ENCODE peak calls at places on chromosomes 3 and 15, in five cellular contexts. J, B, Y, Z and E are unnamed samples.

GRCh38 chr3:12501360-12502020 is 17.2 kb downstream of the TSEN2 start:
- DNase-seq in Z (peak), Y (no peak), B (peak), J (no peak), E (no peak)

GRCh38 chr15:71189723-71190122 is 74.5 kb downstream of the THSD4 start:
- DNase-seq in Z (no peak), B (no peak), J (no peak), Y (no peak), E (peak)

GRCh38 chr3:4532535-4533112 is 39.5 kb downstream of the ITPR1 start:
- DNase-seq in B (no peak), J (no peak), Y (no peak), Z (no peak), E (no peak)

GRCh38 chr15:70088427-70088826 is 9.3 kb downstream of the TLE3 start:
- DNase-seq in B (no peak), Z (no peak), Y (no peak), J (no peak), E (no peak)

GRCh38 chr3:97264180-97264579 is 449.8 kb downstream of the EPHA6 start:
- DNase-seq in Z (no peak), J (no peak), Y (no peak), B (no peak), E (no peak)

GRCh38 chr3:50478051-50478450 is 25.4 kb downstream of the CACNA2D2 start:
- DNase-seq in Y (no peak), B (no peak), J (no peak), Z (no peak), E (no peak)

GRCh38 chr15:82649226-82649999 is 2.2 kb upstream of the CPEB1 start:
- DNase-seq in B (no peak), Z (no peak), Y (no peak), J (no peak), E (no peak)

GRCh38 chr15:50542051-50542450 is 4.4 kb downstream of the USP50 start:
- DNase-seq in Z (peak), B (no peak), J (no peak), Y (no peak), E (no peak)

GRCh38 chr3:11244131-11244677 is 28.0 kb upstream of the ATG7 start:
- DNase-seq in B (no peak), Z (peak), J (no peak), Y (no peak), E (no peak)

GRCh38 chr15:49083471-49084284 is 37.4 kb upstream of the SECISBP2L start:
- DNase-seq in B (no peak), Z (no peak), Y (no peak), J (no peak), E (no peak)

GRCh38 chr15:70354260-70354894 is 256.7 kb upstream of the TLE3 start:
- DNase-seq in Z (no peak), J (no peak), Y (no peak), B (no peak), E (no peak)

GRCh38 chr3:191721390-191721801 is 260.4 kb downstream of the PYDC2 start:
- DNase-seq in Z (no peak), B (no peak), Y (no peak), J (no peak), E (no peak)

GRCh38 chr15:82647045-82647834 is at the start of gene CPEB1:
- DNase-seq in J (peak), Y (no peak), B (peak), Z (peak), E (no peak)

GRCh38 chr15:72487070-72487797 is 13.1 kb downstream of the ARIH1 start:
- DNase-seq in Z (peak), B (no peak), J (no peak), Y (no peak), E (no peak)

GRCh38 chr3:114660124-114660523 is 366.3 kb downstream of the TIGIT start:
- DNase-seq in Y (no peak), B (no peak), J (no peak), Z (peak), E (no peak)

GRCh38 chr3:100893590-100893989 is 99.6 kb downstream of the ABI3BP start:
- DNase-seq in Z (peak), Y (no peak), J (no peak), B (no peak), E (peak)

GRCh38 chr15:53833134-53833624 is 73.7 kb upstream of the WDR72 start:
- DNase-seq in J (no peak), Z (no peak), B (peak), Y (no peak), E (no peak)

GRCh38 chr3:30290479-30290878 is 315.9 kb upstream of the TGFBR2 start:
- DNase-seq in Y (no peak), B (no peak), J (no peak), Z (no peak), E (no peak)

GRCh38 chr3:24493951-24494615 is 567 bp downstream of the THRB start:
- DNase-seq in Z (peak), B (peak), Y (no peak), J (no peak), E (peak)

GRCh38 chr3:47794585-47794984 is 8.4 kb upstream of the DHX30 start:
- DNase-seq in B (peak), Y (no peak), Z (no peak), J (no peak), E (no peak)

GRCh38 chr3:136819784-136820640 is 1.1 kb downstream of the SLC35G2 start:
- DNase-seq in Z (peak), J (no peak), Y (no peak), B (peak), E (peak)

GRCh38 chr3:148319161-148319915 is 378.4 kb upstream of the AGTR1 start:
- DNase-seq in Y (no peak), B (no peak), Z (peak), J (peak), E (no peak)

GRCh38 chr15:66842710-66843441 is 140.8 kb downstream of the SMAD6 start:
- DNase-seq in Y (no peak), Z (peak), B (peak), J (no peak), E (no peak)

GRCh38 chr15:35596261-35596660 is 50.3 kb upstream of the DPH6 start:
- DNase-seq in J (no peak), B (no peak), Z (no peak), Y (no peak), E (no peak)

GRCh38 chr3:167653750-167654149 is at the start of gene WDR49:
- DNase-seq in J (peak), Z (no peak), Y (no peak), B (no peak), E (no peak)

GRCh38 chr15:68352401-68353062 is 75.0 kb downstream of the FEM1B start:
- DNase-seq in Y (no peak), B (peak), Z (peak), J (no peak), E (no peak)

GRCh38 chr3:196287066-196287404 is 491 bp downstream of the PCYT1A start:
- DNase-seq in Z (peak), B (no peak), Y (no peak), J (no peak), E (no peak)

GRCh38 chr3:133992385-133992784 is 37.3 kb downstream of the SLCO2A1 start:
- DNase-seq in J (no peak), Z (no peak), B (no peak), Y (no peak), E (no peak)

DNA sequence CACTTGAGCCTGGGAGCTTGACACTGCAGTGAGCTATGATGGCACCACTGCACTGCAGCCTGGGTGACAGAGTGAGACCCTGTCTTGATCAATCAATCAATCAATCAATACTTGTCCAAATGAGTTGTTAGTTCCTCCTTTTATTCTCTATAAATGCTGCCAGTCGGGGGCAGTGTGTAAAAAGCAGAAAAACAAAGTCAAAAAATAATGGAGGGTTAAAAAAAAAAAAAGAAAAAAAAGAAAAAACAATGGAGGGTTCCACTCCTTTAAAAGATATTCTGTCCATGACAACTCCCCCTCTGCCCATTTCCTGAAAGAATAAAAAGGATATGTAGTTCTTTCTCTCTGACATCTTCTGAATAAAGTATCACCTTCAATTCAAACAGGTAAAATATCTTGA is 1068.6 kb downstream of the FHIT start:
- DNase-seq in J (no peak), B (no peak), Z (no peak), Y (no peak), E (no peak)
- TF ChIP-seq CTCF in J (no peak), B (no peak), Z (no peak), Y (no peak), E (no peak)

GRCh38 chr3:146637871-146638270 is 32.7 kb upstream of the PLSCR5 start:
- DNase-seq in Y (no peak), J (no peak), Z (no peak), B (no peak), E (no peak)

GRCh38 chr3:146636881-146637280 is 31.7 kb upstream of the PLSCR5 start:
- DNase-seq in B (no peak), J (no peak), Y (no peak), Z (no peak), E (no peak)

GRCh38 chr3:146638718-146639117 is 33.6 kb upstream of the PLSCR5 start:
- DNase-seq in Z (no peak), J (no peak), Y (no peak), B (no peak), E (no peak)

GRCh38 chr3:146640361-146640760 is 35.2 kb upstream of the PLSCR5 start:
- DNase-seq in Z (no peak), J (no peak), Y (no peak), B (no peak), E (no peak)

GRCh38 chr3:146640955-146641867 is 36.1 kb upstream of the PLSCR5 start:
- DNase-seq in Y (no peak), B (no peak), J (peak), Z (peak), E (no peak)
- TF ChIP-seq CTCF in Y (peak), B (peak), J (peak), Z (peak), E (no peak)

DNA sequence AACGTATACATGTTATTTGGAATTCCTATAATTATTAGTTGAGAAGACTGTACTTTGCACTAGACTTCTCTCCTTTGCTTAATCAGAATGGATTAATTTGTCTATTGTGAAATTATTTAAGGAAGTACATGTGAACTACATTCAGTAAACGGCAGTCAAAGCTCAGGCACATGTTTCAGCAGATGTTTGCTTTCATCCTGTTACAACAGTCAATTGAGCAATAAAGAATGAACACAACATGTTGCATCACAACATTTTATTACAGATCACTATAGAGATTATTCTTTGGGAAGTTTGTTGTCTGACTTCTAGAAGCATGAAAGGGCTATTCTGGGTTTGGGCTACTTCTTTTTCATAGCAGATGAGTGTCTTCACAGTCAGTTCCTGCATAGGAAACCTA is 39.2 kb downstream of the RAB27A start:
- DNase-seq in Y (no peak), B (peak), Z (peak), J (no peak), E (no peak)
- TF ChIP-seq CTCF in Y (no peak), B (no peak), Z (no peak), J (no peak), E (no peak)

GRCh38 chr3:13518516-13519351 is 30.2 kb upstream of the FBLN2 start:
- DNase-seq in Z (peak), J (no peak), Y (no peak), B (no peak), E (no peak)
- TF ChIP-seq CTCF in Z (no peak), J (no peak), Y (no peak), B (no peak), E (no peak)